ENCODE peak calls at places on chromosomes 3 and 15, in seven cellular contexts. B is frontal cortex; Y is iPS DF 6.9; A is HCT116; U is hepatic stellate cell; D is naive thymus-derived CD8-positive, alpha-beta T cell; N is mucosa of gallbladder. E is an unnamed sample.

GRCh38 chr3:50138266-50139230 is 16.6 kb upstream of the SEMA3F start:
- DNase-seq in N (no peak), U (no peak), D (no peak), B (no peak), A (no peak), Y (no peak), E (no peak)

GRCh38 chr3:46719735-46720271 is 2.1 kb upstream of the PRSS50 start:
- DNase-seq in D (no peak), B (no peak), N (no peak), Y (no peak), U (no peak), A (no peak), E (no peak)

GRCh38 chr3:170707899-170708298 is 122.0 kb upstream of the SLC7A14 start:
- DNase-seq in B (no peak), U (no peak), Y (no peak), N (no peak), A (no peak), D (no peak), E (no peak)

GRCh38 chr3:4759689-4760312 is 219.4 kb upstream of the BHLHE40 start:
- DNase-seq in U (no peak), A (no peak), Y (no peak), B (no peak), D (no peak), N (no peak), E (no peak)

GRCh38 chr3:69328903-69329302 is 57.0 kb downstream of the FRMD4B start:
- DNase-seq in U (no peak), A (no peak), N (no peak), D (no peak), Y (no peak), B (no peak), E (no peak)

GRCh38 chr3:150062492-150062891 is 91.8 kb upstream of the PFN2 start:
- DNase-seq in U (peak; percentile 55), N (no peak), B (no peak), A (no peak), Y (no peak), D (no peak), E (no peak)

GRCh38 chr15:71362556-71362955 is 247.3 kb downstream of the THSD4 start:
- DNase-seq in A (no peak), Y (no peak), D (no peak), U (no peak), N (no peak), B (no peak), E (no peak)

GRCh38 chr3:183006396-183007002 is 26.2 kb upstream of the DCUN1D1 start:
- DNase-seq in B (no peak), U (no peak), A (no peak), D (no peak), N (no peak), Y (peak; percentile 7), E (no peak)

GRCh38 chr3:9111349-9112265 is 137.8 kb downstream of the SRGAP3 start:
- DNase-seq in U (peak; percentile 15), D (no peak), A (no peak), Y (no peak), B (no peak), N (peak; percentile 29), E (no peak)

GRCh38 chr3:37383323-37383722 is 208.9 kb upstream of the LRRFIP2 start:
- DNase-seq in B (no peak), Y (no peak), U (no peak), A (no peak), N (no peak), D (no peak), E (no peak)

GRCh38 chr3:123683146-123683545 is 98.3 kb upstream of the HACD2 start:
- DNase-seq in Y (no peak), D (no peak), U (no peak), A (no peak), N (no peak), B (no peak), E (no peak)

GRCh38 chr3:108662141-108662738 is 72.7 kb downstream of the DZIP3 start:
- DNase-seq in Y (no peak), D (no peak), N (no peak), U (peak; percentile 24), B (peak; percentile 7), A (peak; percentile 43), E (peak; percentile 43)

GRCh38 chr3:121330586-121330985 is 215.2 kb downstream of the POLQ start:
- DNase-seq in B (no peak), U (no peak), A (no peak), Y (no peak), N (no peak), D (no peak), E (no peak)

GRCh38 chr3:107753988-107754387 is 231.2 kb downstream of the BBX start:
- DNase-seq in N (no peak), U (no peak), A (no peak), Y (no peak), D (no peak), B (no peak), E (no peak)